ENCODE peak calls at places on chromosomes 5 and 9, in four cellular contexts. J is A549, O is stomach, E is sigmoid colon. U is an unnamed sample.

GRCh38 chr5:132270345-132270685 is 12.8 kb downstream of the PDLIM4 start:
- DNase-seq in O (no peak), E (no peak), J (no peak), U (no peak)

GRCh38 chr5:137141779-137142178 is 357.3 kb downstream of the SPOCK1 start:
- DNase-seq in J (no peak), O (no peak), E (no peak), U (no peak)

GRCh38 chr9:87516222-87516930 is 18.7 kb downstream of the DAPK1 start:
- DNase-seq in O (peak), E (peak), J (no peak), U (peak)

GRCh38 chr5:143001764-143002351 is 231.7 kb downstream of the ARHGAP26 start:
- DNase-seq in E (no peak), O (no peak), J (no peak), U (no peak)

GRCh38 chr9:128341435-128341849 is 1.1 kb downstream of the SLC27A4 start:
- DNase-seq in E (peak), J (peak), O (peak), U (peak)

GRCh38 chr9:37262410-37262809 is 142.0 kb downstream of the ZCCHC7 start:
- DNase-seq in J (no peak), O (no peak), E (no peak), U (no peak)

GRCh38 chr5:1346627-1347440 is 1.9 kb upstream of the CLPTM1L start:
- DNase-seq in E (no peak), O (no peak), J (no peak), U (no peak)

GRCh38 chr9:93950619-93951601 is 4.2 kb downstream of the BARX1 start:
- DNase-seq in O (peak), E (no peak), J (no peak), U (peak)

GRCh38 chr5:78483809-78484521 is 123.5 kb downstream of the SCAMP1 start:
- DNase-seq in E (no peak), O (no peak), J (no peak), U (no peak)

GRCh38 chr5:54558362-54558761 is 40.8 kb downstream of the SNX18 start:
- DNase-seq in J (no peak), E (no peak), O (no peak), U (no peak)

GRCh38 chr9:137679249-137679648 is 60.4 kb downstream of the EHMT1 start:
- DNase-seq in E (no peak), O (no peak), J (no peak), U (no peak)

GRCh38 chr9:127761491-127761904 is 17.0 kb downstream of the SH2D3C start:
- DNase-seq in J (no peak), E (no peak), O (no peak), U (no peak)

GRCh38 chr9:70607329-70607728 is 192.9 kb upstream of the KLF9 start:
- DNase-seq in E (no peak), O (no peak), J (no peak), U (no peak)

GRCh38 chr5:78648359-78649219 is at the start of gene LHFPL2:
- DNase-seq in E (peak), O (peak), J (peak), U (peak)

GRCh38 chr5:53087596-53087995 is 22.0 kb downstream of the MOCS2 start:
- DNase-seq in J (no peak), O (no peak), E (no peak), U (no peak)

GRCh38 chr5:31196309-31196708 is 2.8 kb downstream of the CDH6 start:
- DNase-seq in J (no peak), O (no peak), E (no peak), U (no peak)

GRCh38 chr9:78807286-78807685 is 510.4 kb downstream of the PSAT1 start:
- DNase-seq in J (no peak), O (no peak), E (no peak), U (no peak)

GRCh38 chr9:100294806-100295205 is 57.9 kb downstream of the TEX10 start:
- DNase-seq in J (no peak), O (peak), E (no peak), U (no peak)

GRCh38 chr5:135324897-135325650 is 74.0 kb downstream of the MACROH2A1 start:
- DNase-seq in J (no peak), O (no peak), E (no peak), U (no peak)

GRCh38 chr9:125260564-125260963 is 1.1 kb upstream of the GAPVD1 start:
- DNase-seq in O (no peak), E (no peak), J (no peak), U (no peak)

GRCh38 chr9:124507880-124508432 is 757 bp upstream of the NR5A1 start:
- DNase-seq in J (no peak), E (no peak), O (no peak), U (no peak)

GRCh38 chr5:169027456-169028118 is 273.4 kb downstream of the SLIT3 start:
- DNase-seq in J (no peak), O (peak), E (no peak), U (peak)

GRCh38 chr9:131609116-131609830 is 64.0 kb downstream of the PRRT1B start:
- DNase-seq in O (peak), J (peak), E (peak), U (no peak)

GRCh38 chr5:147482426-147483196 is 27.3 kb downstream of the DPYSL3 start:
- DNase-seq in E (no peak), J (no peak), O (no peak), U (no peak)

GRCh38 chr5:147485046-147485445 is 24.8 kb downstream of the DPYSL3 start:
- DNase-seq in O (no peak), E (no peak), J (no peak), U (no peak)

GRCh38 chr5:147483197-147483790 is 26.6 kb downstream of the DPYSL3 start:
- DNase-seq in E (no peak), O (no peak), J (no peak), U (no peak)

GRCh38 chr5:147484708-147485020 is 25.2 kb downstream of the DPYSL3 start:
- DNase-seq in J (no peak), O (no peak), E (no peak), U (no peak)

GRCh38 chr5:147483961-147484707 is 25.7 kb downstream of the DPYSL3 start:
- DNase-seq in J (no peak), E (peak), O (no peak), U (peak)
- TF ChIP-seq EP300 in J (no peak), E (no peak), O (peak), U (no peak)

DNA sequence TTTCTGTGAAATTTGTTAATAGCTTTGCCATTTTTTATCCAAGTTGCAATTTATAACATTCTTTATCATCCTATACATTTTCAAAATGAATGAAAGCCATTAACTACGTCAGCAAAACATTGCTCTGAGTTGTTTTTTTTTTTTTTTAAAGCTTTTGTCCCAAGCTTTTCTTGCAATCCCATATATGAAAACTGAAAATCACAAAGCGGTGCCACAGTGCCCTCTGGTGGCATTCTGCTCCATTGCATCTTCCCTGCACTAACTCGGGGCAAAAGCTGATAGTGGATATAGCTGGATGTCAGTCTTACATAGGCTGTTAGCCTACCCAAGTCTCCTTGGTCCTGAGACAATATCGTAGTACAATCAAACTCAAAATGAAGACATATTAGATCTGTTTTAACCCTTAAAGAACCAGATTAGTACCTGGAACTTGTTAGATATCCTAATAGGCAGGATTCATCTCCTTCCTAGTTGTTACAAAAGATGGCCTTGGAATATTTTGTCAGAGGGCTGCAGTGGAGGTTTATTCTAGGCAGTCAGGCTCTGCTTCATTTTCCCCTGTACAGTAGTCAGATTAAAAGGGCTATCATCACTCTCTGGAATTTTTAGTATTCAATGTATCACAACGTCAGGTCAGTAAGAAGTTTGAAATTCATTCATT is 669.9 kb downstream of the PTPRD start:
- DNase-seq in E (no peak), O (peak), J (peak), U (peak)
- TF ChIP-seq EP300 in E (no peak), O (no peak), J (no peak), U (no peak)

DNA sequence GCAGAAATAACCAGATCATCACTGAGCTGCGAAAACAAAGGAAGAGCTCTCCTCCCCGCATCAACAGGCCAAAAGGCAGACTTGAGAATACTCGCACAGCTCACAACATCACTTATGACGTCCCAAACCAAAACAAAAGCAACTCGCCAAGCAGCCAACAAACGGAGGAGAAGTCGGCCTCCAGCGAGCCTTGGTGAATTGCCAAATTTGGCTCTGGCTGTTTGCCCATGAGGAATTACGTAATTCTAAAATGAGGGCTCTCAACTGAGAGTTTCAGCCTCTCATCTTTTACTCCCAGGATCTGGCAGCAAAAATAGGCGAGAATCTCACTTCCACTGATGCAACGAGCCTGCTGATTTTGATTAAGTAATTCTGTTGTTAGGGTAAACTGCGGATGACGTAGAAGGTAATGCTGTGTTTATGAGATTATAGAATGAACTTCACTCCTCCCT is 51.7 kb upstream of the SEMA6A start:
- DNase-seq in E (peak), O (peak), J (no peak), U (peak)
- TF ChIP-seq EP300 in E (no peak), O (no peak), J (no peak), U (no peak)

GRCh38 chr9:90555351-90556057 is 87.1 kb downstream of the DIRAS2 start:
- DNase-seq in O (no peak), E (no peak), J (no peak), U (no peak)
- TF ChIP-seq EP300 in O (no peak), E (no peak), J (no peak), U (no peak)

GRCh38 chr9:69188975-69189374 is 14.9 kb downstream of the TJP2 start:
- DNase-seq in O (no peak), E (no peak), J (no peak), U (no peak)
- TF ChIP-seq EP300 in O (no peak), E (no peak), J (no peak), U (no peak)

GRCh38 chr9:129400001-129400970 is 220.6 kb downstream of the C9orf50 start:
- DNase-seq in J (no peak), O (no peak), E (no peak), U (no peak)

GRCh38 chr9:129402341-129402739 is 218.6 kb downstream of the C9orf50 start:
- DNase-seq in O (no peak), J (no peak), E (no peak), U (no peak)

GRCh38 chr9:129402931-129403742 is 217.8 kb downstream of the C9orf50 start:
- DNase-seq in J (no peak), O (no peak), E (no peak), U (no peak)

GRCh38 chr9:129400971-129401622 is 219.8 kb downstream of the C9orf50 start:
- DNase-seq in O (no peak), E (no peak), J (no peak), U (no peak)

GRCh38 chr9:129401623-129402340 is 219.1 kb downstream of the C9orf50 start:
- DNase-seq in J (no peak), O (no peak), E (no peak), U (no peak)
- TF ChIP-seq EP300 in J (no peak), O (no peak), E (no peak), U (no peak)

DNA sequence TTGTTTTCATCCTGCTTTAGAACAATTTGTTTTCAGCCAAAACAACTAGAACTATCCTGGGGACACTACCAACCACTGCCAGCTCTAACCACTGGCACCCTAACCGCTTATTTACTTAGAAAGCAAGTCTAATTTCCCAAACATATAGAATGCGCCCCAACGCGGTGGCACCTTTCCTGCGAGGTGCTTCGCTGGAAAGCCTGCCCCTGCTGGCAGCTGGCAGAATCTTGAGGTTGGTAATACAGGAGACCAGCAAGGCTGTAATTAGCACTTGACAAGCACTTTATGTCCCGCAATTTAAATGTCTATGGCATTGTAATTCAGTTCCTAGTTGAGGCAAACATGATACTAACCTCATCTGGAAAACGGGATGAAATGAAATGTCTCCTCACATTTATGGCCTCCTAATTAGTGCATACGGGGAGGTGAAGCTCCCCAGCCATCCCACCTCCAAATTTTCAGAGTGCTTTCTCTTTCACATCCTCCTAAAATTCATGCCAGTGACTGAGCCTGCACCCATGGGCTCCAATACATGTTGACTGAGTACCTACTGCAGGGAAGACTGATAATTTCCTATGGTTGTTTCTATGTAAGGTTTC is 30.4 kb downstream of the GABBR2 start:
- DNase-seq in O (no peak), J (peak), E (no peak), U (peak)
- TF ChIP-seq EP300 in O (no peak), J (no peak), E (no peak), U (no peak)